ENCODE peak calls at places on chromosomes 5 and 9, in seven cellular contexts. One of them, this sample, is unnamed.

GRCh38 chr5:167798427-167798826 is 493.0 kb upstream of the WWC1 start:
- DNase-seq in effector memory CD4-positive, alpha-beta T cell: no peak
- DNase-seq in iPS-NIHi11: no peak
- DNase-seq in adrenal gland: no peak
- DNase-seq in neural progenitor cell: no peak
- DNase-seq in lower lobe of right lung: no peak
- DNase-seq in NCI-H2029: no peak
- DNase-seq in this sample: no peak

GRCh38 chr5:72515211-72515610 is 8.0 kb upstream of the ZNF366 start:
- DNase-seq in effector memory CD4-positive, alpha-beta T cell: no peak
- DNase-seq in iPS-NIHi11: no peak
- DNase-seq in adrenal gland: no peak
- DNase-seq in neural progenitor cell: no peak
- DNase-seq in lower lobe of right lung: no peak
- DNase-seq in NCI-H2029: peak
- DNase-seq in this sample: no peak

GRCh38 chr9:100281069-100281468 is 71.7 kb downstream of the TEX10 start:
- DNase-seq in effector memory CD4-positive, alpha-beta T cell: no peak
- DNase-seq in iPS-NIHi11: no peak
- DNase-seq in adrenal gland: no peak
- DNase-seq in neural progenitor cell: no peak
- DNase-seq in lower lobe of right lung: no peak
- DNase-seq in NCI-H2029: no peak
- DNase-seq in this sample: no peak

GRCh38 chr5:83354958-83355357 is 116.6 kb upstream of the VCAN start:
- DNase-seq in effector memory CD4-positive, alpha-beta T cell: no peak
- DNase-seq in iPS-NIHi11: peak
- DNase-seq in adrenal gland: no peak
- DNase-seq in neural progenitor cell: peak
- DNase-seq in lower lobe of right lung: no peak
- DNase-seq in NCI-H2029: no peak
- DNase-seq in this sample: no peak

GRCh38 chr9:136674786-136675349 is 12.2 kb downstream of the EGFL7 start:
- DNase-seq in effector memory CD4-positive, alpha-beta T cell: no peak
- DNase-seq in iPS-NIHi11: peak
- DNase-seq in adrenal gland: no peak
- DNase-seq in neural progenitor cell: no peak
- DNase-seq in lower lobe of right lung: peak
- DNase-seq in NCI-H2029: peak
- DNase-seq in this sample: no peak

GRCh38 chr5:79728396-79728795 is 38.8 kb downstream of the CMYA5 start:
- DNase-seq in effector memory CD4-positive, alpha-beta T cell: no peak
- DNase-seq in iPS-NIHi11: no peak
- DNase-seq in adrenal gland: no peak
- DNase-seq in neural progenitor cell: no peak
- DNase-seq in lower lobe of right lung: no peak
- DNase-seq in NCI-H2029: no peak
- DNase-seq in this sample: no peak

GRCh38 chr9:115524467-115525059 is 406.6 kb upstream of the TNC start:
- DNase-seq in effector memory CD4-positive, alpha-beta T cell: no peak
- DNase-seq in iPS-NIHi11: peak
- DNase-seq in adrenal gland: no peak
- DNase-seq in neural progenitor cell: peak
- DNase-seq in lower lobe of right lung: no peak
- DNase-seq in NCI-H2029: peak
- DNase-seq in this sample: no peak

GRCh38 chr9:90642570-90643539 is at the start of gene DIRAS2:
- DNase-seq in effector memory CD4-positive, alpha-beta T cell: no peak
- DNase-seq in iPS-NIHi11: peak
- DNase-seq in adrenal gland: peak
- DNase-seq in neural progenitor cell: peak
- DNase-seq in lower lobe of right lung: peak
- DNase-seq in NCI-H2029: peak
- DNase-seq in this sample: no peak

GRCh38 chr5:174990909-174991308 is 266.5 kb downstream of the MSX2 start:
- DNase-seq in effector memory CD4-positive, alpha-beta T cell: no peak
- DNase-seq in iPS-NIHi11: no peak
- DNase-seq in adrenal gland: no peak
- DNase-seq in neural progenitor cell: no peak
- DNase-seq in lower lobe of right lung: no peak
- DNase-seq in NCI-H2029: no peak
- DNase-seq in this sample: no peak

GRCh38 chr9:93549636-93550035 is 26.7 kb upstream of the PHF2 start:
- DNase-seq in effector memory CD4-positive, alpha-beta T cell: no peak
- DNase-seq in iPS-NIHi11: no peak
- DNase-seq in adrenal gland: peak
- DNase-seq in neural progenitor cell: no peak
- DNase-seq in lower lobe of right lung: no peak
- DNase-seq in NCI-H2029: no peak
- DNase-seq in this sample: no peak

GRCh38 chr9:121359358-121360294 is 10.4 kb downstream of the STOM start:
- DNase-seq in effector memory CD4-positive, alpha-beta T cell: no peak
- DNase-seq in iPS-NIHi11: no peak
- DNase-seq in adrenal gland: no peak
- DNase-seq in neural progenitor cell: no peak
- DNase-seq in lower lobe of right lung: no peak
- DNase-seq in NCI-H2029: peak
- DNase-seq in this sample: no peak

GRCh38 chr5:43772601-43773031 is 169.6 kb downstream of the NNT start:
- DNase-seq in effector memory CD4-positive, alpha-beta T cell: no peak
- DNase-seq in iPS-NIHi11: no peak
- DNase-seq in adrenal gland: no peak
- DNase-seq in neural progenitor cell: no peak
- DNase-seq in lower lobe of right lung: no peak
- DNase-seq in NCI-H2029: peak
- DNase-seq in this sample: no peak

GRCh38 chr9:109913461-109913810 is 133.4 kb downstream of the PALM2AKAP2 start:
- DNase-seq in effector memory CD4-positive, alpha-beta T cell: no peak
- DNase-seq in iPS-NIHi11: no peak
- DNase-seq in adrenal gland: no peak
- DNase-seq in neural progenitor cell: no peak
- DNase-seq in lower lobe of right lung: no peak
- DNase-seq in NCI-H2029: no peak
- DNase-seq in this sample: no peak

GRCh38 chr5:172410839-172411238 is 43.5 kb downstream of the SH3PXD2B start:
- DNase-seq in effector memory CD4-positive, alpha-beta T cell: no peak
- DNase-seq in iPS-NIHi11: no peak
- DNase-seq in adrenal gland: no peak
- DNase-seq in neural progenitor cell: no peak
- DNase-seq in lower lobe of right lung: no peak
- DNase-seq in NCI-H2029: no peak
- DNase-seq in this sample: no peak

GRCh38 chr5:157665467-157666085 is 5.8 kb upstream of the C5orf52 start:
- DNase-seq in effector memory CD4-positive, alpha-beta T cell: no peak
- DNase-seq in iPS-NIHi11: no peak
- DNase-seq in adrenal gland: peak
- DNase-seq in neural progenitor cell: no peak
- DNase-seq in lower lobe of right lung: no peak
- DNase-seq in NCI-H2029: no peak
- DNase-seq in this sample: no peak

GRCh38 chr5:119355636-119356383 is at the start of gene TNFAIP8:
- DNase-seq in effector memory CD4-positive, alpha-beta T cell: peak
- DNase-seq in iPS-NIHi11: peak
- DNase-seq in adrenal gland: peak
- DNase-seq in neural progenitor cell: peak
- DNase-seq in lower lobe of right lung: peak
- DNase-seq in NCI-H2029: peak
- DNase-seq in this sample: peak

GRCh38 chr9:74025402-74025894 is 471.7 kb upstream of the RORB start:
- DNase-seq in effector memory CD4-positive, alpha-beta T cell: no peak
- DNase-seq in iPS-NIHi11: no peak
- DNase-seq in adrenal gland: no peak
- DNase-seq in neural progenitor cell: no peak
- DNase-seq in lower lobe of right lung: no peak
- DNase-seq in NCI-H2029: no peak
- DNase-seq in this sample: no peak

GRCh38 chr5:135442387-135443256 is 4.5 kb downstream of the DCANP1 start:
- DNase-seq in effector memory CD4-positive, alpha-beta T cell: no peak
- DNase-seq in iPS-NIHi11: no peak
- DNase-seq in adrenal gland: peak
- DNase-seq in neural progenitor cell: peak
- DNase-seq in lower lobe of right lung: no peak
- DNase-seq in NCI-H2029: no peak
- DNase-seq in this sample: no peak

GRCh38 chr5:126594676-126595485 is at the start of gene ALDH7A1:
- DNase-seq in effector memory CD4-positive, alpha-beta T cell: peak
- DNase-seq in iPS-NIHi11: peak
- DNase-seq in adrenal gland: peak
- DNase-seq in neural progenitor cell: peak
- DNase-seq in lower lobe of right lung: peak
- DNase-seq in NCI-H2029: peak
- DNase-seq in this sample: peak

GRCh38 chr9:135253305-135254004 is 166.0 kb downstream of the OLFM1 start:
- DNase-seq in effector memory CD4-positive, alpha-beta T cell: no peak
- DNase-seq in iPS-NIHi11: peak
- DNase-seq in adrenal gland: no peak
- DNase-seq in neural progenitor cell: peak
- DNase-seq in lower lobe of right lung: peak
- DNase-seq in NCI-H2029: no peak
- DNase-seq in this sample: no peak

GRCh38 chr5:127068771-127069330 is 4.5 kb downstream of the C5orf63 start:
- DNase-seq in effector memory CD4-positive, alpha-beta T cell: no peak
- DNase-seq in iPS-NIHi11: no peak
- DNase-seq in adrenal gland: peak
- DNase-seq in neural progenitor cell: no peak
- DNase-seq in lower lobe of right lung: no peak
- DNase-seq in NCI-H2029: no peak
- DNase-seq in this sample: no peak

This sample was measured in T-helper 9 cell.